ENCODE peak calls at places on chromosomes 1 and 21, in four cellular contexts. P is vagina, T is cardiac muscle cell, W is HFF-Myc. B is an unnamed sample.

GRCh38 chr1:46615735-46616134 is 876 bp downstream of the MOB3C start:
- DNase-seq in T (no peak), W (no peak), P (no peak), B (no peak)

GRCh38 chr1:4171480-4172450 is 271.7 kb upstream of the C1orf174 start:
- DNase-seq in P (no peak), T (no peak), W (no peak), B (no peak)

GRCh38 chr1:29671446-29671845 is 435.1 kb downstream of the PTPRU start:
- DNase-seq in P (peak), W (no peak), T (no peak), B (no peak)

GRCh38 chr1:224684920-224685547 is 68.9 kb downstream of the CNIH3 start:
- DNase-seq in T (peak), P (no peak), W (no peak), B (no peak)

GRCh38 chr1:153970346-153970745 is 2.6 kb downstream of the CREB3L4 start:
- DNase-seq in P (no peak), T (no peak), W (no peak), B (no peak)

GRCh38 chr1:177923441-177923840 is 46.4 kb downstream of the SEC16B start:
- DNase-seq in P (no peak), W (no peak), T (no peak), B (no peak)

GRCh38 chr1:7252411-7253117 is 467.3 kb downstream of the CAMTA1 start:
- DNase-seq in W (no peak), T (no peak), P (peak), B (no peak)

GRCh38 chr1:26996024-26996423 is 2.5 kb downstream of the TRNP1 start:
- DNase-seq in W (no peak), T (no peak), P (no peak), B (no peak)

GRCh38 chr1:241612533-241613505 is 27.4 kb downstream of the CHML start:
- DNase-seq in T (no peak), W (peak), P (no peak), B (peak)

GRCh38 chr1:7856345-7856744 is 3.5 kb upstream of the UTS2 start:
- DNase-seq in P (no peak), W (no peak), T (no peak), B (no peak)

GRCh38 chr1:206469933-206470691 is at the start of gene IKBKE:
- DNase-seq in W (no peak), T (peak), P (no peak), B (no peak)

GRCh38 chr1:91004145-91004544 is 17.7 kb downstream of the ZNF644 start:
- DNase-seq in T (no peak), W (no peak), P (no peak), B (no peak)

GRCh38 chr1:156282143-156282478 is 514 bp downstream of the SMG5 start:
- DNase-seq in P (no peak), W (no peak), T (no peak), B (no peak)

GRCh38 chr1:98388431-98388830 is 273.1 kb upstream of the SNX7 start:
- DNase-seq in P (no peak), T (no peak), W (peak), B (peak)

GRCh38 chr1:6732942-6733341 is 31.3 kb upstream of the DNAJC11 start:
- DNase-seq in T (no peak), W (no peak), P (no peak), B (no peak)

GRCh38 chr1:6235302-6235680 is 473 bp downstream of the ICMT start:
- DNase-seq in P (no peak), T (no peak), W (no peak), B (no peak)

GRCh38 chr1:117181630-117182041 is 29.1 kb downstream of the VTCN1 start:
- DNase-seq in W (no peak), T (no peak), P (no peak), B (no peak)

GRCh38 chr1:67239738-67240137 is 67.9 kb upstream of the IL12RB2 start:
- DNase-seq in T (no peak), W (no peak), P (no peak), B (no peak)

GRCh38 chr1:14928412-14928811 is 225.1 kb upstream of the TMEM51 start:
- DNase-seq in W (no peak), P (no peak), T (peak), B (no peak)

GRCh38 chr1:25820247-25821111 is 725 bp downstream of the MTFR1L start:
- DNase-seq in W (no peak), T (peak), P (no peak), B (no peak)

GRCh38 chr1:167503626-167504458 is 14.5 kb downstream of the CD247 start:
- DNase-seq in W (no peak), P (no peak), T (no peak), B (no peak)

GRCh38 chr1:91631718-91632330 is 131.2 kb downstream of the CDC7 start:
- DNase-seq in W (no peak), P (no peak), T (no peak), B (no peak)

GRCh38 chr21:38299651-38300050 is 42.9 kb downstream of the KCNJ15 start:
- DNase-seq in P (no peak), W (no peak), T (no peak), B (no peak)

GRCh38 chr21:42261832-42262200 is 42.9 kb downstream of the ABCG1 start:
- DNase-seq in T (no peak), P (no peak), W (no peak), B (no peak)

GRCh38 chr1:21935891-21936365 is 1.2 kb downstream of the HSPG2 start:
- DNase-seq in T (no peak), W (no peak), P (no peak), B (no peak)

GRCh38 chr1:165129568-165130164 is 226.8 kb downstream of the LMX1A start:
- DNase-seq in P (no peak), T (peak), W (no peak), B (peak)

DNA sequence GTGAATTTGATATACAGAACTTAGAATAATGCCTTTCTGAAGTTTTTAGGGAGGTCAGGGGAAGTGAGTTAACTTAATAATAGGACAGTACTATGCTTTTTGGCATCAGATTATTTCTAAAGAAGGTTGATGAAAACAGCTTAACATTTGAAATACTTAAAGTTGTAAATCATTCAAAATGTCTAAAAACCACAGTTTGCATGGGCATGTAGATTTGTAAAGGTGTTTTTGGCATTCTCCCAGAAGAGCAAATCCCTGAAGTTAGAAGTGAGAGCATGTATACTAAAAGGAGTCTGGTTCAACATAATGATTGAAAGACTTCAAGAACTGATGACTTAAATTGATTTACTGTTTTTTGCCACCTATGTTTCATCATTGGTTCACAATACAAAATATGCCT is 6.7 kb downstream of the DR1 start:
- DNase-seq in T (no peak), P (no peak), W (no peak), B (no peak)
- H3K4me3 ChIP-seq in T (no peak), P (no peak), W (no peak), B (no peak)

GRCh38 chr1:244980605-244981004 is 116.3 kb upstream of the HNRNPU start:
- DNase-seq in T (no peak), W (no peak), P (no peak), B (no peak)
- TF ChIP-seq CTCF in T (no peak), W (no peak), P (no peak), B (no peak)

DNA sequence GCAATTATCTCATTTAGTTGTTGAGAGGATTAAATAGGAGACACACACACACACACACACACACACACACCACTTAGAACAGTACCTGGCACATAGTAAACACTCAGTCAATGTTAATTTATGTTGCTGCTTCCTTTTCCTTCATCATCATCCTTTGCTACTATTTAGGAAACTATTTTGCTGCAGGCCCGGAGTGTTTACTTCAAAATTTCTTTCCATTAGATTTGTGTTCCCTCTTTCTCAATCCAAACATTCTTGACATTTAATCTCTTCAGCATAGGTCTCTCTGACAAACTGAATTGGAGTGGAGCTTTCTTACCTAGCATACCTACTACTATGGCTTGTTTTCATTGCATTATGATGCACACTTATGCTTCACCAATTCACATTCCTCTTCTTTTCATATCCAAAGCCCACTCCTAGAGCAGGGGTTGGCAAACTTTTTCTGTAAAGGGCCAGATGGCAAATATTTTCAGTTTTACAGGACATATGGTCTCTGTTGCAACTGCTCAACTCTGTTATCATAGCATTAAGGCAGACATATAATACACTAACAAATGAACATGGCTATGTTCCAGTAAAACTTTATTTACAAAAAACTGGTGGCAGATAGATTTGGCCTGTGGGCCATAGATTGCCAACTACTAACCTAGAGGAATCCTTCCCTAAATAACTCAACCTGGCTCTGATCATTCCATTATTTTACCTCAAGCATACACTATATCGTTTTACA is 49.5 kb downstream of the SCMH1 start:
- DNase-seq in T (no peak), W (no peak), P (no peak), B (no peak)
- H3K4me3 ChIP-seq in T (no peak), W (no peak), P (no peak), B (no peak)

DNA sequence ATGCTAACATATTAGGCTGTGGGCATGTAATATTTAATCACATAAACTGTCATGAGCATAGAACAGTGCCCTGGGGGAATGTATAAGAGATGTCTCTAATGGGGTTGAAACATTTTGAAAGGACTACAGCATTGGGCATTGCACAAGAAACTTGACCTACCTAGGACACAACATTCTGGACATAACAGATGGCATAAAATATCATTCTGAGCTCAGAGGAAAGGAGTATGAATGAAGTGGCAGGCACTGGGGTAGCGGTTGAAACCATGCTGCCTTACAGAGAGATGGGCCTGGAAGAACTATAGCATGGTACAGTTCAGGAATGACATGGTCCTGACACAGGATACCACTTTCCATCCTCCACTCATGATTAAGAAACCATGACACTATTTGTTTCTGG is 69.0 kb downstream of the LPAR3 start:
- DNase-seq in W (no peak), T (no peak), P (no peak), B (no peak)
- TF ChIP-seq CTCF in W (no peak), T (no peak), P (no peak), B (no peak)

DNA sequence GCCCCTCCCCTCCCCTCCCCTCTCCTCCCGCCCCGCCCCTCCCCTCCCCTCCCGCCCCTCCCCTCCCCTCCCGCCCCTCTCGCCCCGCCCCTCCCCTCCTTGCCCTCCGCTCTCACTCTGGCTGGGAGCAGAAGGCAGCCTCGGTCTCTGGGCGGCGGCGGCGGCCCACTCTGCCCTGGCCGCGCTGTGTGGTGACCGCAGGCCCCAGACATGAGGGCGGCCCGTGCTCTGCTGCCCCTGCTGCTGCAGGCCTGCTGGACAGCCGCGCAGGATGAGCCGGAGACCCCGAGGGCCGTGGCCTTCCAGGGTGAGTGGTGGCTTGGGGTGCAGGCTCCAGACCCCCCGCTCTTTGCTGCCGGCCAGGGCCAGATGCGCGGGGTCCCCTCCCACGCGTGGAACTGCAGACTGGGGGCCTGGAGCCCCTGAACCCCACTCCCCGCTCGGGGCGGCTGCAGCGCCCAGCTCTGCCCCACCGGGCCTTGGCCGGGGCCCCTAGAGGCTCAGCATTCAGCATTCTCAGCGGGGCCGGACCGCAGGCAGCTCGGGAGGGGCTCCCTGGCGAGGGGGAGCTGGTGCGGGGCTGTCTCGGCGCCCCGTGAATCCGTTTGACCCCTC is at the start of gene COL6A1:
- DNase-seq in W (no peak), P (no peak), T (peak), B (no peak)
- H3K4me3 ChIP-seq in W (peak), P (peak), T (peak), B (peak)

GRCh38 chr1:175845371-175845770 is 102.0 kb upstream of the TNR start:
- DNase-seq in T (no peak), P (no peak), W (no peak), B (no peak)

GRCh38 chr1:175842545-175842944 is 99.2 kb upstream of the TNR start:
- DNase-seq in T (no peak), P (no peak), W (no peak), B (no peak)

GRCh38 chr1:175845985-175846384 is 102.6 kb upstream of the TNR start:
- DNase-seq in T (no peak), P (no peak), W (no peak), B (no peak)

GRCh38 chr1:175841613-175842234 is 98.3 kb upstream of the TNR start:
- DNase-seq in P (no peak), T (no peak), W (no peak), B (no peak)

DNA sequence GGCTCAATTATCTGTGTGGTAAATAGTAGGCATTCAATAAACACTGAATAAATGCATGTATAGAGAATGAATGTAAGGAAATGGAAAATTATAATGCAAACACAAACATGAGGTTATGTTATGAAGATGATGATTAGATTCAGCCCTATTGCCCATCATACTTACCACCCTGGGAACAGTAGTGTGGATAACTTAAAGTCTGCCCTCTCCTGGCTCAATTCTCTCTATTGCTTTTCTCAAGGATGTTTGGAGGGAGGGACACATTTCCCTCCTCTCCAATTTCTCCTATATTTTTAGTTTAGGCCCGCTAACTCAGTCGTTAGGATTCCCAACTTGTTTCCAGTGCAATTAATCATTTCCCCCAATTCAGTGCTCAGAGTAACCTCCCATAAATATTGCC is 101.5 kb upstream of the TNR start:
- DNase-seq in P (no peak), W (no peak), T (no peak), B (no peak)
- TF ChIP-seq CTCF in P (no peak), W (no peak), T (no peak), B (no peak)

B was measured in retinal pigment epithelial cell.